ENCODE peak calls at places on chromosome 10, in nine cellular contexts. G is GM12892, V is A549, K is testis, Y is stomach, B is uterus, M is H54, U is GM12891, X is tibial nerve. T is an unnamed sample.

GRCh38 chr10:107409517-107409916 is 245.0 kb upstream of the SORCS1 start:
- DNase-seq in K (peak), V (no peak), M (no peak), B (no peak), G (no peak), Y (no peak), X (no peak), U (no peak), T (no peak)

GRCh38 chr10:13099666-13100348 is at the start of gene OPTN:
- DNase-seq in Y (peak), X (peak), K (peak), V (peak), G (peak), U (peak), M (peak), B (peak), T (peak)

GRCh38 chr10:28367865-28368541 is 65.1 kb upstream of the MPP7 start:
- DNase-seq in K (no peak), X (no peak), M (no peak), V (no peak), Y (no peak), B (no peak), U (peak), G (peak), T (no peak)

GRCh38 chr10:104639595-104640338 is 1.3 kb upstream of the SORCS3 start:
- DNase-seq in K (no peak), B (no peak), Y (no peak), G (no peak), M (no peak), U (no peak), X (no peak), V (peak), T (no peak)

GRCh38 chr10:51250278-51250914 is 176.1 kb downstream of the PRKG1 start:
- DNase-seq in K (no peak), V (no peak), G (no peak), M (no peak), B (no peak), X (no peak), Y (no peak), U (no peak), T (no peak)

GRCh38 chr10:57716884-57717283 is 550.8 kb downstream of the IPMK start:
- DNase-seq in U (no peak), K (no peak), V (peak), X (no peak), G (no peak), B (no peak), M (no peak), Y (no peak), T (peak)

GRCh38 chr10:64814201-64814600 is 1293.0 kb downstream of the REEP3 start:
- DNase-seq in M (no peak), B (no peak), Y (no peak), V (no peak), U (no peak), X (no peak), K (no peak), G (no peak), T (no peak)

GRCh38 chr10:127524869-127525268 is 24.2 kb upstream of the NPS start:
- DNase-seq in M (peak), V (peak), Y (no peak), B (no peak), K (no peak), X (no peak), G (no peak), U (no peak), T (no peak)

GRCh38 chr10:112280205-112280921 is 2.8 kb upstream of the TECTB start:
- DNase-seq in Y (no peak), B (no peak), U (no peak), G (no peak), V (no peak), K (no peak), X (no peak), M (no peak), T (no peak)

GRCh38 chr10:79463578-79464496 is 18.4 kb upstream of the ZCCHC24 start:
- DNase-seq in V (no peak), M (no peak), X (no peak), U (no peak), K (peak), Y (no peak), B (no peak), G (no peak), T (no peak)

GRCh38 chr10:5373321-5373720 is 8.6 kb downstream of the UCN3 start:
- DNase-seq in K (no peak), X (no peak), Y (no peak), V (no peak), B (no peak), U (no peak), M (no peak), G (no peak), T (no peak)

GRCh38 chr10:125084191-125085186 is 75.9 kb downstream of the CTBP2 start:
- DNase-seq in K (peak), B (peak), X (no peak), V (peak), U (no peak), Y (peak), G (no peak), M (peak), T (no peak)

GRCh38 chr10:93248583-93249227 is 175.0 kb downstream of the CYP26A1 start:
- DNase-seq in B (no peak), X (no peak), U (no peak), Y (no peak), V (no peak), K (no peak), M (no peak), G (no peak), T (no peak)

DNA sequence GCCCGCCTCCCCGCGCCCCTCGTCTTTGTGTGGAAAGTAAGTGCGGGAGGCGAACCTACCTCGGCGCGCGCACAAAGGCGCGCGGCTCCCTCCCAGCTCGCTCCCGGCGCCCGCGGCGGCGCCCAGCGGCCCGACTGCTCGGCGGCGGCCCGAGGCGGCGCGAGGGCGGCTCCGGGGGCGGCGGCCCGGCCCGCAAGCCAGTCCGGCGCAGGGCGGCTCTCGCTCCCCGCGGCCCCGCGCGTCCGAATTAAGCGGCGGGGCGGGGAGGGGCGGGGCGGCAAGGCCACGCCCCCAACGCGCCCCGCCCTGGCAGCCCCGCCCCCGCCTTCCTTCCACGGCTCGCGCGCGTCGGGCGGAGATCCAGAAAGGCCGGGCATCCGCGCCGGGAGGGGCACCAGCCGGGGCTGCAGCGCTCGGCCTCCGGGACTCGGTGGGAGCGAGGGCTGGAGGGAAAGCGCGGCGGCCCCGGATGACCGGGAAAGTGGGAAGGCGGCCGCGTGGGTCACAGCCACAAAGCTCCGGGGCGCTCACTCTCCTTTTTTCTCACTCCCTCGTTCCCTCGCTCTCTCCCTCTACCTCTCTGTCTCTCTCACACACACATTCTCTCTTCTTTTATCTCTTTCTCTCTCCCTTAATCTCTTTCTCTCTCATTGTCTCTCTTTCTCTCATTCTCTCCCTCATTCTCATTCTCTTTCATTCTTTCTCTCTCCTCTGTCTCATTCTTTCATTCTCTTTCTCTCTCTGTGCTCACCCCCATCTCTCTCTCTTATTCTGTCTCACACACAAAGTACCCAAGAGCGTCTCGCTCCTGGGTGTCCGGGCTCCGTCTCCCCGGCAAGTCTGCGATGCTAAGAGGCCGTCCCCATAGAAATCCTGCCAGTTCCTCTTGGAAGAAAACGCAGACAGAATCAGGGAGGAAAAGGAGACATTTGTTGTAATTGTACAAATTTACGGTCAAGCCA is 170.2 kb downstream of the FAM107B start:
- DNase-seq in B (peak), V (peak), K (peak), M (peak), U (peak), Y (peak), G (no peak), X (peak), T (peak)
- TF ChIP-seq POLR2A in B (peak), V (peak), K (no peak), M (peak), U (peak), Y (peak), G (peak), X (peak), T (no peak)

GRCh38 chr10:32055478-32056135 is 618 bp downstream of the KIF5B start:
- DNase-seq in M (no peak), K (peak), Y (peak), B (peak), X (peak), V (peak), U (peak), G (peak), T (peak)
- TF ChIP-seq POLR2A in M (peak), K (no peak), Y (no peak), B (no peak), X (peak), V (no peak), U (no peak), G (no peak), T (no peak)

GRCh38 chr10:80498833-80499671 is 38.6 kb upstream of the SH2D4B start:
- DNase-seq in B (peak), G (no peak), M (peak), X (peak), K (peak), Y (peak), V (peak), U (no peak), T (peak)
- TF ChIP-seq POLR2A in B (no peak), G (no peak), M (no peak), X (no peak), K (no peak), Y (no peak), V (no peak), U (no peak), T (peak)

DNA sequence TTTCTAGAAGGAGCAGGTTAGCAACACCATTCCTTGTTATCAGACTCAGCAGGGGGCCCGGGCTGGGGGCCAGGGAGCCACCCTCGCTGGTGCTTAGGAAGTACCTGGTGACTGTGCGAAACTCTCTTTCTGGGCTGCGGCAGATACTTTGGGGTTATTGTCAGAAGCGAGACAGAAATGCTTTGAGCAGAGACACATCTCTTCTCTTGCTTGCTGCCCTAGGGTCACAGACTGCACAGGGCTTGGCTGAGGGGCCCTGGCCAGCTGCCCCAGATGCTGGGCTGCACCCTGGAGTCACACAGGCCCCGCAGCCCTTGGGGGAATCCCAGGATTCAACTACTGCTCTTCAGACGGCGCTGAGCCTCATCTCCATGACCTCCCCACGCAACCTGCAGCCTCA is 91.9 kb downstream of the WDFY4 start:
- DNase-seq in U (no peak), Y (no peak), K (no peak), V (no peak), G (no peak), M (no peak), X (no peak), B (no peak), T (no peak)
- TF ChIP-seq POLR2A in U (no peak), Y (no peak), K (no peak), V (no peak), G (no peak), M (no peak), X (no peak), B (no peak), T (no peak)

GRCh38 chr10:44385423-44385725 is 477 bp upstream of the CXCL12 start:
- DNase-seq in B (no peak), G (no peak), X (no peak), U (no peak), K (no peak), V (no peak), M (no peak), Y (peak), T (no peak)

GRCh38 chr10:44383749-44384600 is 922 bp downstream of the CXCL12 start:
- DNase-seq in K (peak), M (no peak), U (no peak), G (no peak), Y (peak), X (no peak), B (peak), V (peak), T (peak)

GRCh38 chr10:44384601-44385422 is at the start of gene CXCL12:
- DNase-seq in B (peak), U (peak), X (no peak), K (peak), V (no peak), M (no peak), Y (peak), G (peak), T (no peak)

GRCh38 chr10:44386546-44387052 is 1.7 kb upstream of the CXCL12 start:
- DNase-seq in M (peak), V (peak), U (peak), X (no peak), K (peak), G (peak), Y (peak), B (peak), T (peak)

GRCh38 chr10:44385726-44386438 is 985 bp upstream of the CXCL12 start:
- DNase-seq in G (no peak), Y (peak), X (no peak), K (peak), B (peak), M (no peak), U (no peak), V (no peak), T (no peak)
- TF ChIP-seq POLR2A in G (no peak), Y (no peak), X (no peak), K (no peak), B (no peak), M (no peak), U (no peak), V (no peak), T (no peak)

GRCh38 chr10:117374506-117375359 is 507 bp downstream of the PDZD8 start:
- DNase-seq in V (peak), X (no peak), K (peak), M (peak), U (peak), B (peak), G (peak), Y (peak), T (peak)

GRCh38 chr10:117375360-117376147 is at the start of gene PDZD8:
- DNase-seq in U (peak), V (peak), X (peak), G (peak), Y (peak), K (peak), B (peak), M (peak), T (peak)

GRCh38 chr10:117370205-117370604 is 5.0 kb downstream of the PDZD8 start:
- DNase-seq in Y (no peak), X (no peak), U (no peak), K (no peak), B (no peak), G (no peak), M (no peak), V (peak), T (peak)

DNA sequence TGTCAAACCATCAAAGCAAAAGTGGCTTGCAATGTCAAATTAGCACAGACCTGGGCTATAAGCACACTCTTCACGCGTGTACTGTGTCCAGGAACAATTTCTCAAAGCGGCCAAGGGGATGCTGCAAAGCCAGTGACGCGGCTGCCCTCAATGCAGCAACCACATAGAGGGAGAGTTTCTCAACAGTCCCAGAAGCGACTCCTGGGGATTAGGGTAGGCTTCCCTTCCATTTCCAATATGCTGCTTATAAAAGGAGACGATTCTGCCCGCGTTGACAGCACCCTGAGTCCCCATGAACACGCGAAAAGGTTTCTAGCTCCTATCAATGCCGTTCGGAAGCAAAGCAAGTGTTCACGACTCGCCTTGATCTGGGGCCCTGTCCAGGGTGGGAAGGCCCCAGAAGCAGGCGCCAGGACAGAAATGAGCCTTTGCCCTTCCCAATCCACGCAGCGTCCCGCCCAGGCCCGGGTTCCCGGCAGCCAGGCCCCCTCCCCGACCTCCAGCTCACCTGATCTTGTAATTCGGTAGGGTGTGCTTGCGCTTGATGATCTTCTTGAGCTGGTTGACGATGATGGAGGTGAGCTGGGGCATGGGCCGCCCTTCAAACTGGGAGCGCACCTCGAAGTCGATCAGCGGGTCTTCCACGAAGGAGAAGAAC is 1.3 kb downstream of the PDZD8 start:
- DNase-seq in Y (peak), M (peak), K (peak), V (peak), X (peak), U (peak), B (peak), G (peak), T (peak)
- TF ChIP-seq POLR2A in Y (no peak), M (no peak), K (no peak), V (no peak), X (no peak), U (no peak), B (no peak), G (no peak), T (peak)

DNA sequence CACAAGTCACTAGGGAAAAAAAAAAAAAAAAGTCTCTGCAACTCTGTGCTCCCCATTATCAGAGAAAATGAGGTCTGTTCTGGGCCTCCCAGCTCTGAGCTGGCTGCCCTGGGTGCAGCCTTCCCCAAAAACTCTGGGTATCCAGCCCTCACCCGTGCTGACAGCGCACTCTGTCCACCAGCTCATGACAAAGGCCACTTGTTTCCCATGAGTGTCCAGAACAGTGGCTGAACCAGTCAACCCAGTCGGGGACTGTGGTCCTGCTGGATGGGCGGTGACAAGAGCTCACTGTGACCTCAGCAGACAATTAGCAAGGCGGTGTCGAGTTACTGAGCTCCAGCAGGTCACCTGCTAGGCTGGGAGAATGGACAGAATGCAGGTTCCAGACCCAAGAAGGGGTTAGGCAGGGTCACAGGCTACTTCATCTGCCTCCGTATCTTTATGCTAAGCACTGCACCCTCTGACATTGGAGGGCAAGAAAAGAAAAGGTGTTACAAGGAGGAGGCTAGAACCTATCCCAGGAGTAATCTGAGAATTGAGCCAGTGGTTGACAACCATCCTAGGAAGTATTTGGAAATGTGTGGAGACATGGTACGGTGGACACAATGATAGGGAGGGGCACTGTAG is 37.2 kb downstream of the DLG5 start:
- DNase-seq in V (no peak), M (no peak), X (no peak), U (no peak), G (no peak), B (no peak), K (peak), Y (peak), T (no peak)
- TF ChIP-seq POLR2A in V (no peak), M (no peak), X (no peak), U (no peak), G (no peak), B (no peak), K (no peak), Y (no peak), T (no peak)

GRCh38 chr10:89644967-89645741 is at the start of gene PANK1:
- DNase-seq in G (peak), M (peak), X (peak), K (peak), Y (peak), B (peak), U (peak), V (peak), T (peak)
- TF ChIP-seq POLR2A in G (no peak), M (peak), X (no peak), K (no peak), Y (no peak), B (peak), U (peak), V (peak), T (peak)

GRCh38 chr10:133308431-133309110 is at the start of the genes TUBGCP2 and ZNF511:
- DNase-seq in B (peak), X (peak), G (peak), M (peak), K (peak), U (peak), V (peak), Y (peak), T (peak)
- TF ChIP-seq POLR2A in B (peak), X (no peak), G (peak), M (peak), K (no peak), U (peak), V (peak), Y (no peak), T (peak)